ENCODE peak calls at places on chromosome 11, in seven cellular contexts. T, Y, M, E, J, O and I are unnamed samples.

GRCh38 chr11:130315354-130315970 is 745 bp upstream of the ZBTB44 start:
- DNase-seq in J (no peak), T (no peak), M (peak; percentile 27), O (no peak), E (peak; percentile 42), Y (peak; percentile 48), I (peak; percentile 23)

GRCh38 chr11:74566386-74566960 is 25.9 kb upstream of the POLD3 start:
- DNase-seq in M (no peak), T (no peak), O (no peak), Y (no peak), E (no peak), J (no peak), I (no peak)

GRCh38 chr11:102883132-102883531 is 8.3 kb upstream of the MMP12 start:
- DNase-seq in T (peak; percentile 41), O (no peak), J (no peak), M (no peak), E (no peak), Y (no peak), I (no peak)

GRCh38 chr11:129695543-129696308 is 119.9 kb upstream of the TMEM45B start:
- DNase-seq in M (peak; percentile 46), T (peak; percentile 30), E (peak; percentile 34), J (peak; percentile 56), O (peak; percentile 70), Y (peak; percentile 61), I (peak; percentile 50)

GRCh38 chr11:19959697-19960096 is 200.6 kb downstream of the DBX1 start:
- DNase-seq in M (no peak), E (no peak), T (peak; percentile 38), Y (no peak), O (no peak), J (no peak), I (no peak)

GRCh38 chr11:6799402-6799801 is at the start of gene OR6A2:
- DNase-seq in T (peak; percentile 67), O (no peak), M (no peak), J (no peak), Y (no peak), E (no peak), I (no peak)

GRCh38 chr11:122983438-122984185 is 2.0 kb upstream of the BSX start:
- DNase-seq in M (no peak), T (no peak), O (no peak), Y (no peak), J (no peak), E (no peak), I (no peak)

GRCh38 chr11:100176456-100176855 is 510.6 kb upstream of the ARHGAP42 start:
- DNase-seq in M (no peak), T (no peak), O (no peak), J (no peak), Y (no peak), E (no peak), I (no peak)

GRCh38 chr11:59403546-59403945 is 22.7 kb downstream of the OR5A2 start:
- DNase-seq in T (peak; percentile 0), M (no peak), J (no peak), E (no peak), O (no peak), Y (peak; percentile 3), I (no peak)

GRCh38 chr11:134854391-134854991 is 442.4 kb upstream of the B3GAT1 start:
- DNase-seq in O (no peak), J (no peak), E (no peak), T (no peak), Y (no peak), M (no peak), I (no peak)

GRCh38 chr11:116605543-116605942 is 167.2 kb downstream of the BUD13 start:
- DNase-seq in M (no peak), O (peak; percentile 74), E (peak; percentile 50), T (peak; percentile 6), J (peak; percentile 56), Y (peak; percentile 57), I (no peak)

GRCh38 chr11:80383655-80384054 is 942.8 kb upstream of the TENM4 start:
- DNase-seq in J (no peak), E (no peak), Y (no peak), O (no peak), T (no peak), M (no peak), I (no peak)

GRCh38 chr11:120130176-120130980 is 7.5 kb downstream of the TRIM29 start:
- DNase-seq in J (no peak), T (no peak), M (no peak), Y (no peak), O (no peak), E (no peak), I (no peak)

GRCh38 chr11:4388221-4388620 is 5.3 kb downstream of the TRIM21 start:
- DNase-seq in Y (no peak), M (no peak), J (no peak), T (no peak), O (no peak), E (no peak), I (no peak)

GRCh38 chr11:14905104-14906033 is 13.3 kb upstream of the CYP2R1 start:
- DNase-seq in O (peak; percentile 67), M (peak; percentile 65), J (no peak), Y (peak; percentile 64), T (peak; percentile 23), E (no peak), I (no peak)

GRCh38 chr11:132430352-132431091 is 1060.1 kb downstream of the NTM start:
- DNase-seq in Y (no peak), E (peak; percentile 53), J (no peak), T (no peak), O (peak; percentile 53), M (no peak), I (no peak)

GRCh38 chr11:119061256-119061655 is 4.3 kb upstream of the HYOU1 start:
- DNase-seq in E (no peak), Y (no peak), T (no peak), O (no peak), M (no peak), J (no peak), I (no peak)

GRCh38 chr11:38990139-38990538 is 2392.1 kb upstream of the RAG2 start:
- DNase-seq in E (no peak), M (no peak), T (no peak), O (no peak), Y (no peak), J (no peak), I (no peak)